ENCODE peak calls at places on chromosomes 1 and 21, in five cellular contexts. A is tibial artery; Q is activated naive CD4-positive, alpha-beta T cell treated with anti-CD3 and anti-CD28 coated beads for 36 hours; M is EL; C is substantia nigra. O is an unnamed sample.

GRCh38 chr1:178868700-178869099 is 2.2 kb downstream of the ANGPTL1 start:
- DNase-seq in Q (no peak), A (no peak), C (no peak), M (no peak), O (no peak)

GRCh38 chr1:244614113-244614836 is 38.7 kb upstream of the DESI2 start:
- DNase-seq in M (no peak), A (no peak), Q (no peak), C (no peak), O (no peak)

GRCh38 chr1:179079113-179079761 is 2.6 kb upstream of the TOR3A start:
- DNase-seq in C (peak; percentile 20), M (peak; percentile 72), A (no peak), Q (peak; percentile 69), O (peak; percentile 66)

GRCh38 chr1:234699795-234700665 is 90.1 kb upstream of the IRF2BP2 start:
- DNase-seq in Q (peak; percentile 45), M (peak; percentile 59), C (no peak), A (no peak), O (peak; percentile 85)

GRCh38 chr1:1894354-1895049 is 3.6 kb upstream of the GNB1 start:
- DNase-seq in Q (no peak), M (no peak), A (no peak), C (no peak), O (peak; percentile 25)

GRCh38 chr21:40837456-40837855 is 9.5 kb downstream of the DSCAM start:
- DNase-seq in M (no peak), A (no peak), Q (no peak), C (no peak), O (no peak)

GRCh38 chr1:74323937-74324473 is 88.8 kb downstream of the TNNI3K start:
- DNase-seq in Q (no peak), A (no peak), C (no peak), M (no peak), O (no peak)

GRCh38 chr21:32113486-32113885 is 165.4 kb downstream of the MIS18A start:
- DNase-seq in Q (no peak), M (no peak), C (no peak), A (no peak), O (no peak)

GRCh38 chr1:31529999-31530705 is 46.2 kb upstream of the TINAGL1 start:
- DNase-seq in M (peak; percentile 58), A (no peak), Q (no peak), C (no peak), O (no peak)

GRCh38 chr1:61552630-61553029 is 172.3 kb downstream of the TM2D1 start:
- DNase-seq in M (no peak), C (no peak), A (no peak), Q (no peak), O (no peak)

GRCh38 chr1:163656367-163656766 is 334.6 kb downstream of the NUF2 start:
- DNase-seq in M (no peak), A (no peak), C (no peak), Q (no peak), O (no peak)

GRCh38 chr1:224619209-224619608 is 3.1 kb downstream of the CNIH3 start:
- DNase-seq in Q (no peak), M (no peak), A (no peak), C (no peak), O (no peak)

GRCh38 chr1:90201467-90202358 is 206.8 kb downstream of the ZNF326 start:
- DNase-seq in C (no peak), M (peak; percentile 5), A (no peak), Q (peak; percentile 8), O (no peak)

GRCh38 chr1:200405273-200405672 is 4.6 kb downstream of the ZNF281 start:
- DNase-seq in M (no peak), C (no peak), Q (no peak), A (no peak), O (no peak)

GRCh38 chr1:231986631-231987291 is 360.2 kb downstream of the DISC1 start:
- DNase-seq in A (no peak), M (no peak), C (no peak), Q (no peak), O (peak; percentile 43)

GRCh38 chr1:114286179-114286578 is 132.5 kb upstream of the SYT6 start:
- DNase-seq in M (peak; percentile 11), C (no peak), A (no peak), Q (peak; percentile 15), O (no peak)

GRCh38 chr1:75211648-75212047 is 77.5 kb downstream of the LHX8 start:
- DNase-seq in A (no peak), C (no peak), M (no peak), Q (no peak), O (no peak)

GRCh38 chr1:178612261-178612660 is 99.4 kb downstream of the TEX35 start:
- DNase-seq in C (no peak), Q (no peak), A (no peak), M (peak; percentile 81), O (no peak)

GRCh38 chr1:113904292-113904673 is 316 bp downstream of the AP4B1 start:
- DNase-seq in Q (no peak), A (no peak), C (no peak), M (no peak), O (no peak)

GRCh38 chr1:206905295-206906164 is 8.3 kb downstream of the IL24 start:
- DNase-seq in A (peak; percentile 25), C (no peak), M (peak; percentile 98), Q (peak; percentile 88), O (no peak)

GRCh38 chr1:237154173-237154572 is 112.2 kb downstream of the RYR2 start:
- DNase-seq in Q (no peak), A (no peak), M (no peak), C (no peak), O (no peak)

GRCh38 chr1:46969014-46969619 is 27.8 kb upstream of the CYP4A11 start:
- DNase-seq in C (no peak), Q (no peak), M (no peak), A (no peak), O (no peak)

GRCh38 chr1:209190591-209191241 is 392.8 kb upstream of the CAMK1G start:
- DNase-seq in C (peak; percentile 37), A (no peak), M (peak; percentile 69), Q (peak; percentile 53), O (no peak)

GRCh38 chr1:29128739-29129138 is 5.0 kb upstream of the TMEM200B start:
- DNase-seq in M (no peak), A (no peak), Q (no peak), C (no peak), O (no peak)

GRCh38 chr1:100927276-100927675 is 31.4 kb downstream of the SLC30A7 start:
- DNase-seq in M (no peak), C (no peak), A (no peak), Q (peak; percentile 71), O (no peak)

GRCh38 chr1:240134596-240134995 is 42.9 kb downstream of the FMN2 start:
- DNase-seq in Q (no peak), M (peak; percentile 59), C (no peak), A (no peak), O (no peak)

GRCh38 chr1:22839806-22840205 is 129.2 kb downstream of the EPHB2 start:
- DNase-seq in Q (no peak), A (no peak), C (no peak), M (no peak), O (no peak)

GRCh38 chr1:194069831-194070218 is 883.4 kb upstream of the B3GALT2 start:
- DNase-seq in Q (no peak), C (no peak), M (no peak), A (no peak), O (no peak)

GRCh38 chr21:43585924-43586411 is 73.3 kb downstream of the HSF2BP start:
- DNase-seq in M (peak; percentile 100), A (peak; percentile 86), C (no peak), Q (no peak), O (no peak)

GRCh38 chr1:71049951-71050598 is 2.5 kb upstream of the PTGER3 start:
- DNase-seq in A (no peak), M (peak; percentile 68), C (no peak), Q (peak; percentile 6), O (no peak)

GRCh38 chr1:94322696-94323095 is 85.3 kb upstream of the ARHGAP29 start:
- DNase-seq in Q (no peak), C (no peak), M (peak; percentile 86), A (no peak), O (no peak)

GRCh38 chr1:89126602-89127001 is 688 bp upstream of the GBP2 start:
- DNase-seq in C (no peak), A (no peak), M (no peak), Q (peak; percentile 49), O (no peak)

GRCh38 chr21:31570824-31571425 is 88.6 kb upstream of the SOD1 start:
- DNase-seq in Q (no peak), A (no peak), M (no peak), C (no peak), O (no peak)

GRCh38 chr1:19113362-19114092 is 96.5 kb downstream of the UBR4 start:
- DNase-seq in M (peak; percentile 38), Q (peak; percentile 58), C (no peak), A (no peak), O (no peak)

GRCh38 chr1:237478082-237478481 is 412.6 kb downstream of the ZP4 start:
- DNase-seq in C (no peak), A (no peak), M (no peak), Q (no peak), O (no peak)

GRCh38 chr1:14996133-14997050 is 157.2 kb upstream of the TMEM51 start:
- DNase-seq in M (peak; percentile 96), A (no peak), Q (no peak), C (no peak), O (peak; percentile 26)

O was measured in lower leg skin.